ENCODE peak calls at places on chromosomes 4 and X, in four cellular contexts. X, M, S and V are unnamed samples.

GRCh38 chr4:140152015-140152703 is 1.8 kb downstream of the MAML3 start:
- DNase-seq in X (peak), M (peak), S (no peak), V (no peak)

GRCh38 chr4:40962551-40963185 is 212.9 kb downstream of the NSUN7 start:
- DNase-seq in X (no peak), M (no peak), S (no peak), V (no peak)

GRCh38 chr4:26050212-26050643 is 136.2 kb downstream of the SMIM20 start:
- DNase-seq in X (peak), M (no peak), S (no peak), V (peak)

GRCh38 chrX:11375614-11376119 is 82.5 kb downstream of the AMELX start:
- DNase-seq in X (no peak), M (no peak), S (no peak), V (no peak)

GRCh38 chr4:166594326-166594946 is 639.9 kb downstream of the SPOCK3 start:
- DNase-seq in X (no peak), M (no peak), S (no peak), V (peak)

GRCh38 chr4:64539234-64539849 is 130.1 kb upstream of the TECRL start:
- DNase-seq in X (no peak), M (peak), S (peak), V (peak)

GRCh38 chr4:89158884-89159503 is 47.7 kb downstream of the TIGD2 start:
- DNase-seq in X (no peak), M (no peak), S (no peak), V (peak)

GRCh38 chrX:48957477-48957826 is at the start of gene OTUD5:
- DNase-seq in X (peak), M (peak), S (no peak), V (no peak)

GRCh38 chrX:46642145-46642544 is 68.6 kb downstream of the CHST7 start:
- DNase-seq in X (no peak), M (peak), S (no peak), V (no peak)

GRCh38 chr4:79757580-79757979 is 315.4 kb downstream of the ANTXR2 start:
- DNase-seq in X (no peak), M (no peak), S (no peak), V (no peak)

GRCh38 chr4:157045507-157046127 is 30.3 kb upstream of the GLRB start:
- DNase-seq in X (no peak), M (no peak), S (no peak), V (peak)

GRCh38 chrX:152897216-152898144 is at the start of gene ZNF185:
- DNase-seq in X (peak), M (no peak), S (no peak), V (no peak)

GRCh38 chr4:107579099-107579498 is 140.9 kb downstream of the PAPSS1 start:
- DNase-seq in X (no peak), M (no peak), S (no peak), V (no peak)

GRCh38 chrX:68831405-68832100 is 2.7 kb downstream of the EFNB1 start:
- DNase-seq in X (no peak), M (no peak), S (no peak), V (no peak)

GRCh38 chr4:108619372-108620100 is 840 bp upstream of the RPL34 start:
- DNase-seq in X (no peak), M (peak), S (no peak), V (no peak)

GRCh38 chrX:140091276-140091886 is 126.1 kb upstream of the CXorf66 start:
- DNase-seq in X (peak), M (peak), S (no peak), V (no peak)

GRCh38 chr4:26860922-26861433 is 337 bp downstream of the STIM2 start:
- DNase-seq in X (peak), M (peak), S (no peak), V (no peak)

GRCh38 chr4:54513231-54513630 is 144.5 kb upstream of the KIT start:
- DNase-seq in X (no peak), M (no peak), S (no peak), V (no peak)